ENCODE peak calls at places on chromosomes 4 and X, in ten cellular contexts. T is mucosa of descending colon; B is upper lobe of left lung; R is AG10803; F is CD4-positive, alpha-beta T cell; M is choroid plexus epithelial cell; K is GM10248; V is fibroblast of lung; J is colonic mucosa; Q is endothelial cell. P is an unnamed sample.

GRCh38 chr4:119025916-119026661 is 109.5 kb upstream of the MYOZ2 start:
- DNase-seq in J (no peak), K (no peak), M (peak), V (peak), B (peak), R (peak), F (no peak), Q (no peak), T (peak), P (peak)

GRCh38 chr4:24550773-24551172 is 33.6 kb downstream of the DHX15 start:
- DNase-seq in R (no peak), B (no peak), J (no peak), K (no peak), V (no peak), T (no peak), Q (no peak), F (no peak), M (peak), P (no peak)

GRCh38 chrX:30881797-30882196 is 7.3 kb downstream of the TAB3 start:
- DNase-seq in T (no peak), F (no peak), J (no peak), R (no peak), M (no peak), Q (no peak), V (no peak), K (no peak), B (no peak), P (no peak)

GRCh38 chr4:65943076-65943475 is 272.8 kb upstream of the EPHA5 start:
- DNase-seq in J (no peak), M (peak), V (peak), T (no peak), Q (peak), B (no peak), K (no peak), F (no peak), R (peak), P (peak)

GRCh38 chr4:115790812-115791211 is 677.4 kb upstream of the NDST4 start:
- DNase-seq in K (no peak), F (no peak), J (no peak), R (no peak), V (no peak), M (no peak), Q (no peak), B (no peak), T (no peak), P (no peak)

GRCh38 chrX:150694738-150695410 is 1.7 kb downstream of the MTMR1 start:
- DNase-seq in B (no peak), R (no peak), K (peak), F (no peak), M (no peak), Q (no peak), T (no peak), V (no peak), J (no peak), P (no peak)

GRCh38 chr4:94595880-94596483 is 144.2 kb downstream of the PDLIM5 start:
- DNase-seq in Q (no peak), J (no peak), M (peak), T (no peak), V (peak), B (no peak), F (no peak), R (peak), K (peak), P (peak)

GRCh38 chr4:69092190-69092589 is 4.1 kb upstream of the UGT2B7 start:
- DNase-seq in V (peak), M (peak), T (no peak), F (no peak), B (no peak), J (no peak), R (peak), Q (no peak), K (no peak), P (peak)

GRCh38 chr4:150032541-150032940 is 45.7 kb upstream of the DCLK2 start:
- DNase-seq in K (no peak), V (no peak), T (no peak), M (no peak), Q (no peak), F (no peak), R (no peak), J (no peak), B (no peak), P (no peak)

GRCh38 chr4:188841523-188841922 is 702.3 kb downstream of the TRIML1 start:
- DNase-seq in B (no peak), M (peak), V (no peak), J (no peak), F (no peak), R (no peak), T (no peak), Q (no peak), K (no peak), P (no peak)

GRCh38 chr4:138875886-138876608 is 139.5 kb upstream of the NOCT start:
- DNase-seq in J (no peak), R (peak), B (no peak), K (no peak), Q (no peak), V (peak), M (peak), T (no peak), F (no peak), P (peak)

GRCh38 chr4:52091811-52092210 is 40.7 kb downstream of the SPATA18 start:
- DNase-seq in Q (no peak), K (no peak), R (no peak), V (peak), M (peak), J (peak), F (no peak), T (peak), B (no peak), P (no peak)

DNA sequence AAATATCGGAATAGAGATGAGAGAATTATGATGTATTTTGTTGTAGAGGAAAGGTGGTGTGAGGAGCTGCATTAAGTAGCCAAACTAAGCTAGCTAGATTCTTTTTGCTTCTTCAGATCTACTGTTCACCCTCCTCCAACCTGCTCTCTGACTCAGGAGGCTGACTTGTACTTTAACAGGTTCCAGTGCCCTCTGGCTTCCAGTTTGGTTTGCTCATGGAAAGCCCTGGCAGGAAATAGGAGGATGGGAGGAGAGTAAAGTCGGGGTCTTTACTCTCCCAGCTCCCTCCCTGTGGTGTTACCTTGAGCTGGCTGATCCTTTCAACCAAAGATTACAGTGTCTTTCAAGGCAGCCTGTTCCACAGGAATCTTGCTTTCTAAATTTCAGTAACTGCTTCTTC is 277.0 kb upstream of the EDA2R start:
- DNase-seq in V (no peak), Q (no peak), M (no peak), R (no peak), J (no peak), F (no peak), K (no peak), T (no peak), B (no peak), P (no peak)
- TF ChIP-seq CTCF in V (no peak), Q (no peak), M (no peak), R (no peak), J (no peak), F (no peak), K (no peak), T (no peak), B (no peak), P (no peak)

DNA sequence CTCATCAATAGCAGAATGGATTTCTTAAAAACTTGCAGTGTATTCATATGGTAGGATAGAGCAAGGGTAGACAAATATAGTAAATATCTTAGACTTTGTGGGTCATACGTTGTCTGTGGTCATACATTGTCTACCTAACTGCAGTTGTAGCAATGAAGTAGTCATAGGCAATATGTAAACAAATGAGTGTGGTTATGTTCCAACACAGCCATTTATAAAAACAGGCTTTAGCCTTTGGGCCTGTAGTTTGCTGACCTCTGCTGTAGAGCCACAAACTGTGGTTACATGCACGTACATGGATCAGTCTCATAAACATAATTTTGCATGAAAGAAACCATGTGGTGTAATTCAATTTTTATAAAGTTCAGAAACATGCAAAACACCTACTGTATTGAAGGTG is 98.9 kb downstream of the LARP1B start:
- DNase-seq in B (no peak), K (no peak), V (peak), M (peak), F (no peak), R (peak), J (no peak), Q (no peak), T (no peak), P (peak)
- TF ChIP-seq CTCF in B (no peak), K (no peak), V (no peak), M (peak), F (no peak), R (no peak), J (no peak), Q (no peak), T (no peak), P (no peak)

DNA sequence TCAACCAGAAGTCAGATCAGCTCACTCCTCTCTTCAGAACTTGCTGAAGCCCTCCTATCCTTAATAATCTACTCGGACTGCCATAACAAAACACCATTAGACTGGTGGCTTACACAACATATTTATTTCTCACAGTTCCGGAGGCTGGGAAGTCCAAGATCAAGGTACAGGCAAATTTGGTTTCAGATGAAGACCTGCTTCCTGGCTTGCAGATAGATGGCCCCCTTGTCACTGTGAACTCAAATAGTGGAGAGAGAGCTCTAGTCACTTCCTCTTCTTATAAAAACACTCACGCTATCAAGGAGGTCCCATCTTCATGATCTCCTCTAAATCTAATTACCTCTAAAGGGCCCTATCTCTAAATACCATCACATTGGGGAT is 125.1 kb downstream of the CAMK2D start:
- DNase-seq in T (no peak), F (peak), Q (no peak), V (no peak), K (peak), M (no peak), B (no peak), R (no peak), J (no peak), P (no peak)
- TF ChIP-seq CTCF in T (no peak), F (peak), Q (no peak), V (no peak), K (peak), M (peak), B (no peak), R (no peak), J (no peak), P (no peak)

DNA sequence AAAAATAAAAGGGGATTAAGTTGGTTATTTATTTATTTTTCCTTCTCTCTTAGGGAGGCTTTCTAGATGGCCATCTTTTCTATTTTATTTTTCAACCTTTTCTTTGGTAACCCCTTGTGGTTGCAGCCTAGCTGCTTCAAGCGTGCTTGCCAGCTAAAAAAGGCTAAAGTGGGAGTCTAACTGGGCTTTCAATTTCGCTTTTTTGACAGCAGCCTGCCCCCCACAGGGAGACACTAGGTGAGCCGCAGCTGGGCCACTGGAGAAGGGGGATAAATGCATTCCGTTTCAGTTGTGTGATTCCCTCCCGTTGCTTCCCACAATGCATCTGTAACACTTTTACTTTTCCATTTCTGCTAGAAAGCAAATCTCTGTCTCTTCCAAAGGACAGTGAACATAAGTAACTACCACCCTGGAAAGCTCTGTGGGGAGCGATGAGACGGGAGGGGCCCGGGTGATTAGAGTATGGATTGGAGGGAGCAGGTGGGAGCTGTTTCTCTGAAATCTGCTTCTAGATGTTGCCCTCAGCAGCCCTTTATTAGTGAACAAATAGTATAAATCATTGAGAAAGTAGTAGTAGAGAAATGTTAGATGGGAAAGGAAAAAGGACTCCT is 86.2 kb upstream of the RAPGEF2 start:
- DNase-seq in V (peak), B (no peak), F (no peak), T (no peak), Q (no peak), K (peak), R (no peak), M (peak), J (no peak), P (peak)
- TF ChIP-seq CTCF in V (peak), B (no peak), F (no peak), T (no peak), Q (no peak), K (peak), R (no peak), M (peak), J (no peak), P (no peak)

P was measured in cardiac fibroblast.